ENCODE peak calls at places on chromosomes 1 and 21, in four cellular contexts. P is A673, B is foreskin fibroblast, Q is AG10803. H is an unnamed sample.

GRCh38 chr1:9653195-9653782 is 1.8 kb downstream of the PIK3CD start:
- DNase-seq in P (no peak), B (no peak), Q (no peak), H (no peak)

GRCh38 chr1:54377040-54377691 is 29.0 kb downstream of the SSBP3 start:
- DNase-seq in P (no peak), B (no peak), Q (peak; percentile 33), H (no peak)

GRCh38 chr21:42389449-42389835 is 6.4 kb downstream of the TMPRSS3 start:
- DNase-seq in P (no peak), B (no peak), Q (no peak), H (no peak)

GRCh38 chr1:180486092-180486491 is 16.3 kb downstream of the ACBD6 start:
- DNase-seq in P (peak; percentile 40), B (no peak), Q (no peak), H (no peak)

GRCh38 chr1:33273961-33274371 is 17.7 kb downstream of the ZNF362 start:
- DNase-seq in P (no peak), B (no peak), Q (no peak), H (no peak)

GRCh38 chr1:181391297-181391905 is 91.9 kb upstream of the CACNA1E start:
- DNase-seq in P (peak; percentile 20), B (no peak), Q (no peak), H (no peak)

GRCh38 chr1:25799758-25800537 is at the start of gene SELENON:
- DNase-seq in P (peak; percentile 40), B (no peak), Q (peak; percentile 43), H (no peak)

GRCh38 chr1:33086384-33086850 is 5.5 kb downstream of the AZIN2 start:
- DNase-seq in P (peak; percentile 63), B (peak; percentile 49), Q (peak; percentile 77), H (peak; percentile 70)

GRCh38 chr1:93033785-93034184 is 45.3 kb upstream of the MTF2 start:
- DNase-seq in P (no peak), B (no peak), Q (no peak), H (no peak)

GRCh38 chr21:36744560-36745231 is 45.8 kb downstream of the SIM2 start:
- DNase-seq in P (peak; percentile 57), B (no peak), Q (no peak), H (no peak)

GRCh38 chr1:228921473-228921872 is 186.2 kb downstream of the RHOU start:
- DNase-seq in P (no peak), B (no peak), Q (no peak), H (no peak)

GRCh38 chr1:178725603-178726517 is 816 bp downstream of the RALGPS2 start:
- DNase-seq in P (peak; percentile 78), B (peak; percentile 67), Q (peak; percentile 68), H (no peak)

GRCh38 chr1:111592389-111593361 is 26.9 kb upstream of the RAP1A start:
- DNase-seq in P (peak; percentile 68), B (peak; percentile 78), Q (peak; percentile 86), H (peak; percentile 60)

GRCh38 chr1:8966606-8967005 is 20.9 kb downstream of the CA6 start:
- DNase-seq in P (no peak), B (no peak), Q (no peak), H (no peak)

GRCh38 chr1:162840256-162840839 is 20.6 kb downstream of the CCDC190 start:
- DNase-seq in P (peak; percentile 81), B (no peak), Q (no peak), H (no peak)

GRCh38 chr21:38494688-38495087 is 3.6 kb downstream of the ERG start:
- DNase-seq in P (no peak), B (no peak), Q (no peak), H (no peak)
- TF ChIP-seq CTCF in P (no peak), B (no peak), Q (no peak), H (no peak)

DNA sequence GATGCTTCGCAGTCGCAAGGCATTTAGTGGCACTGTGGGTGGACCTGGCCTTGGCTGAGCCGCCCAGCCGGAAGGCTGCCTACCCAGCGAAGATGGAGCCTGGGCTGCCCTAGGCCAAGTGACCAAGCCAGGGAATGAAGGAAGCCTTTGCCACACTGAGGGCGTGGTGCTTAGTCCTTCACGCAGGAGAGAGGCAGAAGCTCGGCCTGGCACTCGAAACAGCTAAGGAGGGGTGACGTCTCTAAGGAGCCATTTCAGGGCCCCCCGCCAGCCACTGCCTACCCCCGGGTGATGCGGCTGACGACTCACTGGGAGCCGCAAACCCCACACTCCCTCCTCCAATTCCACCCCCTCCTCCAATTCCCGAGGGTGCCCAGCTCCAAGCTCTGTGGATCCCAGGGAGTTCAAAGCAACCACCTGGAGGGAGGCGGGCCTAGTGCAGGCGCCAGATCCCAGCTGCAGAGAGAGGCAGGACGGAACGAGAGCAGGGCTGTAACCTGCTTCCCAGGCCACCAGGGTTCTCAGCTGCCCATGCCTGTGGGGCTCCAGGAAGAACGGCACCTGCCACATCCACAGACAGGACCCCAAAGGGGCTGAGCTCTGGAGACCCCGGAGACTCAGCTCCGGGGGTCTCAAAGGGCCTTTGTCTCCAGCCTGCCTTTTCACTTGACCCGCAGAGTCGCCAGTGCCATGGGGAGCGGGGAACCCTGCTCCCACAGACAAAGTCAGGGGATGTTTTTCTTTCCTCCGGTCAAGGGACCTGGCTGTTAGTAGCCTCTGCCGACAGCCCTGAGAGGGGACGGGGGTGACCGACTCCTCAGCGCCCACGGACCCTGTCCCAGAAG is 75.8 kb downstream of the ARHGEF16 start:
- DNase-seq in P (peak; percentile 9), B (no peak), Q (no peak), H (no peak)
- H3K4me3 ChIP-seq in P (peak overlapping the region; percentile 52), B (peak overlapping the region; percentile 65), Q (peak overlapping the region; percentile 75), H (peak overlapping the region; percentile 49)

GRCh38 chr1:156727914-156728598 is at the start of gene METTL25B:
- DNase-seq in P (peak; percentile 90), B (peak; percentile 74), Q (peak; percentile 75), H (peak; percentile 48)

GRCh38 chr1:156725683-156726280 is 2.5 kb upstream of the METTL25B start:
- DNase-seq in P (peak; percentile 85), B (peak; percentile 86), Q (peak; percentile 86), H (peak; percentile 85)

GRCh38 chr1:156727492-156727891 is 777 bp upstream of the METTL25B start:
- DNase-seq in P (no peak), B (no peak), Q (no peak), H (no peak)

GRCh38 chr1:156721131-156721924 is 6.9 kb upstream of the METTL25B start:
- DNase-seq in P (no peak), B (no peak), Q (no peak), H (no peak)

DNA sequence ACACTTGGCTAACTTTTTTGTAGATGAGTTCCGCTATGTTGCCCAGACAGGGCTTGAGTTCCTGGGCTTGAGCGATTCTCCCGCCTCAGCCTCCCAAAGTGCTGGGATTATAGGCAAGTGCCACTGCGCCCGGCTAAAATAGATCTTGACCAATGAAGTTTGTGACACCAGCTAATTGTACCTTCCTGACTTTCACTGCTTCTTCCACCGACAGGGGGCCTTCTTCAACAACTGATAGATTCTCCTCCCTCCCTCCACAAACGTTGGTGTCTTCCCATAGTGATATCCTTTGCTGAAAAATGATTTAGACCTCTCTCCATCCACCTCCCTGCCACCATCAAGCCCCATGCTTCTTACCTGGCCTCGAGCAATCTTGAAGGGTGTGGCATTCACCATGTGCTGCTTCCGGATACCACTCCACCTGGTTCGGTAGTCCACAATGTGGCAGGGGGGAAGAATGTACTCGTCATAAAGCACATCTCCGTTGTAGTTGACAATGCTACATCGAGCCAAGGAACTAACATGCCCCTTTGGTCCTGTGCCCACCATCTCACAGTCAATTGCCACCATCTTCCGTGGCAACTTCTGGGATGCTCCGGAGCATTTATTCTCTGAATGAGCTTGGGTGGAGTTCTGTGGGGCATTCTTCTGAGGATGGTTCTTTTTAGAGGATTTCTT is 1.6 kb upstream of the METTL25B start:
- DNase-seq in P (peak; percentile 82), B (peak; percentile 60), Q (peak; percentile 74), H (peak; percentile 41)
- TF ChIP-seq CTCF in P (peak; percentile 74), B (peak; percentile 56), Q (peak; percentile 80), H (peak; percentile 67)

GRCh38 chr1:63662846-63663245 is 69.6 kb downstream of the PGM1 start:
- DNase-seq in P (no peak), B (no peak), Q (no peak), H (no peak)

GRCh38 chr1:63664742-63665141 is 71.5 kb downstream of the PGM1 start:
- DNase-seq in P (no peak), B (no peak), Q (no peak), H (no peak)

GRCh38 chr1:63663873-63664272 is 70.7 kb downstream of the PGM1 start:
- DNase-seq in P (no peak), B (no peak), Q (no peak), H (no peak)

GRCh38 chr1:63663301-63663700 is 70.1 kb downstream of the PGM1 start:
- DNase-seq in P (no peak), B (no peak), Q (peak; percentile 59), H (no peak)

DNA sequence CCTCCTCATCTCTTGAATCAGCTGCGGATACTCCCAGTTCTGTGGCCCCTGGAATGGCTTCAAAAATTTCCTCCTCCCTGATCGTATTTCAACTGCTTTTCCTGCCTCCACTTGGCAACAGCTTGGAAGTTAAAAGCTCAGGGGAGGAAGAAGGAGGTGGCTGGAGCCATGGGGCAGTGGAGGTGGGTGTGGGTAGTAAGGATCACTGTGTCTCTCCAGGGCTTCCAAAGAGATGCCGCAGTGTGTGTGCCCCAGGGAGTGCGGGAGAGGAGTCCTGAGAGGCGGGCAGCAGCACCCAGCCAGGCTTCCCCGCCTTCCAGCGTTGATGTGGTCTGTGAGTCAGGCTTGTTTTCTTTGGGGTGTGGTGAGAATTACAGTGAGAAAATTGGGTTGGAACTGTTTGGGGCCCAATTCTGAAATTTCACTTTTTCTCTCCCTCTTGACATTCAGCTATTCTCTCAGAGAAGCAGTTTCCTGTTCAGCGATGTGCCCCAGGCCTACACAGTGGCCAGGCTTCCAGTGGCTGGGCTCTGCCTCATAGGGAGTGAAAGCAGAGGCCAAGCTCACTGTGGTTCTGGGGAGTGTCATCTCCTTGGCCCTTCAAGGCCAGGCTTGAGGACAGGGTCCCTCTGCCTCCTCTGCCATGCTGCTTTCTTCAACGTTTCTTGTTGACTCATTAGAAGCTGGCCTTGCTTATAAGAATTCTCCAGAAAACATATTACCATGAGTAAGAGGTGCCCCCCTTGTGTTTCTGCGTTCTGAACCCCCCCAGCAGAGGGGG is 69.0 kb downstream of the PGM1 start:
- DNase-seq in P (no peak), B (peak; percentile 40), Q (peak; percentile 82), H (peak; percentile 68)
- H3K4me3 ChIP-seq in P (no peak overlapping the region), B (no peak overlapping the region), Q (peak overlapping the region; percentile 18), H (no peak overlapping the region)

GRCh38 chr1:200561856-200562214 is 58.7 kb downstream of the KIF14 start:
- DNase-seq in P (no peak), B (no peak), Q (no peak), H (no peak)

GRCh38 chr1:200550367-200550766 is 70.2 kb downstream of the KIF14 start:
- DNase-seq in P (no peak), B (no peak), Q (no peak), H (no peak)

GRCh38 chr1:200558866-200559459 is 61.6 kb downstream of the KIF14 start:
- DNase-seq in P (peak; percentile 53), B (peak; percentile 45), Q (peak; percentile 64), H (peak; percentile 51)

DNA sequence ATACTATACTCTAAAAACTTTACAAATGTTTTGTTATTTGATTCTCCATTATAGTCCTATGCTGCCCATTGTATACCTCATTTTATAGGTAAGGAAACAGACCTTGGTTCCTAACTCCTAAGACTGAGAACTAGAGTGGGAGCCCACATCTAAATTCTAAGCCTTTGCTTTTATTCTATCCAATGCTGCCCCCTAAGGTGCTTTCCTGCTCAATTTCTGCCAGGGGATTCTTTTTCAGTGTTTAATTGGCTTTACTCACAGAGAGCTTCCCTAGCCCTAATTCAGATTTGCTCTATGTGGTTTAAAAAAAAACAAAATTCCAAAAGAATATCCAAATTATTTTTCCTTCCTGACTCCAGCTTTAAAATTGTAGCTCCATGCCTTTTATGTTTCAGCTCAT is 64.5 kb downstream of the KIF14 start:
- DNase-seq in P (peak; percentile 30), B (peak; percentile 3), Q (peak; percentile 15), H (peak; percentile 5)
- TF ChIP-seq CTCF in P (peak; percentile 28), B (no peak), Q (peak; percentile 44), H (peak; percentile 35)

H was measured in astrocyte of the cerebellum.